ENCODE peak calls at places on chromosomes 12 and 14, in ten cellular contexts. One of them, this sample, is unnamed.

GRCh38 chr14:39396448-39396847 is 35.8 kb downstream of the FBXO33 start:
- DNase-seq in endodermal cell: no peak
- DNase-seq in heart right ventricle: no peak
- DNase-seq in omental fat pad: no peak
- DNase-seq in IMR-90: peak; percentile 54
- DNase-seq in RWPE1: no peak
- DNase-seq in choroid plexus epithelial cell: peak; percentile 42
- DNase-seq in A549: no peak
- DNase-seq in psoas muscle: no peak
- DNase-seq in H1: no peak
- DNase-seq in this sample: no peak

GRCh38 chr12:49198431-49199155 is 9.7 kb upstream of the TUBA1A start:
- DNase-seq in endodermal cell: peak; percentile 58
- DNase-seq in heart right ventricle: peak; percentile 73
- DNase-seq in omental fat pad: no peak
- DNase-seq in IMR-90: peak; percentile 94
- DNase-seq in RWPE1: peak; percentile 57
- DNase-seq in choroid plexus epithelial cell: peak; percentile 73
- DNase-seq in A549: no peak
- DNase-seq in psoas muscle: peak; percentile 28
- DNase-seq in H1: no peak
- DNase-seq in this sample: no peak

GRCh38 chr14:29352681-29353080 is 575.0 kb downstream of the PRKD1 start:
- DNase-seq in endodermal cell: no peak
- DNase-seq in heart right ventricle: no peak
- DNase-seq in omental fat pad: no peak
- DNase-seq in IMR-90: no peak
- DNase-seq in RWPE1: no peak
- DNase-seq in choroid plexus epithelial cell: peak; percentile 36
- DNase-seq in A549: no peak
- DNase-seq in psoas muscle: no peak
- DNase-seq in H1: no peak
- DNase-seq in this sample: no peak

GRCh38 chr14:99772371-99773283 is 20.6 kb upstream of the EML1 start:
- DNase-seq in endodermal cell: peak; percentile 41
- DNase-seq in heart right ventricle: no peak
- DNase-seq in omental fat pad: no peak
- DNase-seq in IMR-90: no peak
- DNase-seq in RWPE1: no peak
- DNase-seq in choroid plexus epithelial cell: no peak
- DNase-seq in A549: no peak
- DNase-seq in psoas muscle: no peak
- DNase-seq in H1: no peak
- DNase-seq in this sample: no peak

GRCh38 chr12:102080842-102081241 is 19.1 kb upstream of the WASHC3 start:
- DNase-seq in endodermal cell: no peak
- DNase-seq in heart right ventricle: no peak
- DNase-seq in omental fat pad: no peak
- DNase-seq in IMR-90: no peak
- DNase-seq in RWPE1: no peak
- DNase-seq in choroid plexus epithelial cell: no peak
- DNase-seq in A549: no peak
- DNase-seq in psoas muscle: no peak
- DNase-seq in H1: no peak
- DNase-seq in this sample: no peak

GRCh38 chr12:57771271-57771872 is 533 bp downstream of the METTL1 start:
- DNase-seq in endodermal cell: peak; percentile 98
- DNase-seq in heart right ventricle: peak; percentile 91
- DNase-seq in omental fat pad: peak; percentile 85
- DNase-seq in IMR-90: peak; percentile 90
- DNase-seq in RWPE1: peak; percentile 96
- DNase-seq in choroid plexus epithelial cell: peak; percentile 91
- DNase-seq in A549: peak; percentile 95
- DNase-seq in psoas muscle: peak; percentile 90
- DNase-seq in H1: peak; percentile 80
- DNase-seq in this sample: peak; percentile 90

GRCh38 chr14:59622641-59623040 is 46.0 kb upstream of the CCDC175 start:
- DNase-seq in endodermal cell: no peak
- DNase-seq in heart right ventricle: no peak
- DNase-seq in omental fat pad: no peak
- DNase-seq in IMR-90: no peak
- DNase-seq in RWPE1: no peak
- DNase-seq in choroid plexus epithelial cell: no peak
- DNase-seq in A549: no peak
- DNase-seq in psoas muscle: no peak
- DNase-seq in H1: no peak
- DNase-seq in this sample: no peak

GRCh38 chr14:63276016-63276415 is 42.7 kb downstream of the GPHB5 start:
- DNase-seq in endodermal cell: no peak
- DNase-seq in heart right ventricle: no peak
- DNase-seq in omental fat pad: no peak
- DNase-seq in IMR-90: no peak
- DNase-seq in RWPE1: no peak
- DNase-seq in choroid plexus epithelial cell: no peak
- DNase-seq in A549: no peak
- DNase-seq in psoas muscle: no peak
- DNase-seq in H1: no peak
- DNase-seq in this sample: no peak

GRCh38 chr14:102584871-102585869 is 7.3 kb upstream of the RCOR1 start:
- DNase-seq in endodermal cell: peak; percentile 92
- DNase-seq in heart right ventricle: no peak
- DNase-seq in omental fat pad: no peak
- DNase-seq in IMR-90: no peak
- DNase-seq in RWPE1: peak; percentile 76
- DNase-seq in choroid plexus epithelial cell: no peak
- DNase-seq in A549: no peak
- DNase-seq in psoas muscle: no peak
- DNase-seq in H1: no peak
- DNase-seq in this sample: no peak

GRCh38 chr14:72745546-72745945 is 148.4 kb downstream of the DPF3 start:
- DNase-seq in endodermal cell: no peak
- DNase-seq in heart right ventricle: no peak
- DNase-seq in omental fat pad: no peak
- DNase-seq in IMR-90: peak; percentile 89
- DNase-seq in RWPE1: peak; percentile 86
- DNase-seq in choroid plexus epithelial cell: peak; percentile 66
- DNase-seq in A549: peak; percentile 15
- DNase-seq in psoas muscle: no peak
- DNase-seq in H1: no peak
- DNase-seq in this sample: no peak

GRCh38 chr12:42421844-42422779 is 96.1 kb downstream of the PPHLN1 start:
- DNase-seq in endodermal cell: no peak
- DNase-seq in heart right ventricle: peak; percentile 16
- DNase-seq in omental fat pad: no peak
- DNase-seq in IMR-90: peak; percentile 90
- DNase-seq in RWPE1: no peak
- DNase-seq in choroid plexus epithelial cell: peak; percentile 89
- DNase-seq in A549: no peak
- DNase-seq in psoas muscle: no peak
- DNase-seq in H1: no peak
- DNase-seq in this sample: peak; percentile 49

GRCh38 chr12:25615119-25615518 is 62.0 kb upstream of the LMNTD1 start:
- DNase-seq in endodermal cell: no peak
- DNase-seq in heart right ventricle: no peak
- DNase-seq in omental fat pad: no peak
- DNase-seq in IMR-90: peak; percentile 97
- DNase-seq in RWPE1: peak; percentile 41
- DNase-seq in choroid plexus epithelial cell: peak; percentile 97
- DNase-seq in A549: no peak
- DNase-seq in psoas muscle: no peak
- DNase-seq in H1: no peak
- DNase-seq in this sample: no peak

GRCh38 chr14:100129161-100129589 is 30.3 kb downstream of the DEGS2 start:
- DNase-seq in endodermal cell: no peak
- DNase-seq in heart right ventricle: no peak
- DNase-seq in omental fat pad: no peak
- DNase-seq in IMR-90: peak; percentile 55
- DNase-seq in RWPE1: no peak
- DNase-seq in choroid plexus epithelial cell: peak; percentile 27
- DNase-seq in A549: no peak
- DNase-seq in psoas muscle: no peak
- DNase-seq in H1: no peak
- DNase-seq in this sample: no peak

DNA sequence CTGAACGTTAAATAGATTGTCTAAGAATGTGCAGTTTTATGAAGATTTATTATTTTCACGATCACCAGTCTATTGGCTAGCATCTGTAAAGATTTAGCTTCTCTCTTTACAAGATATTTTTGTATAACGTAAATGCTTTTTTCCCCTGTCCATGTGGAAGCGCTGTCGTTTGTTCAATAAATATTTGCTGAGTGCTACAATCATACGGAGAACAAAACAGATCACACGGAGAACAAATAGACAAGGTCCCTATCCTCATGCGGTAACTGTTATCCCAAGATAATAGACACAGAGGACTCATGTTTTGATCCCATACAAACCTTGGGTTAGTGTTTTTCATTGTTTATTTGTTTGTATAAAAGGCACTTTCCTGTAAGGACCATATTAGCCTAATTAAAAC is 397.5 kb downstream of the BCAT1 start:
- DNase-seq in endodermal cell: no peak
- DNase-seq in heart right ventricle: no peak
- DNase-seq in omental fat pad: no peak
- DNase-seq in IMR-90: no peak
- DNase-seq in RWPE1: no peak
- DNase-seq in choroid plexus epithelial cell: no peak
- DNase-seq in A549: no peak
- DNase-seq in psoas muscle: no peak
- DNase-seq in H1: no peak
- DNase-seq in this sample: no peak
- TF ChIP-seq CTCF in endodermal cell: no peak
- TF ChIP-seq CTCF in heart right ventricle: no peak
- TF ChIP-seq CTCF in omental fat pad: no peak
- TF ChIP-seq CTCF in IMR-90: no peak
- TF ChIP-seq CTCF in RWPE1: no peak
- TF ChIP-seq CTCF in choroid plexus epithelial cell: no peak
- TF ChIP-seq CTCF in A549: no peak
- TF ChIP-seq CTCF in psoas muscle: no peak
- TF ChIP-seq CTCF in H1: no peak
- TF ChIP-seq CTCF in this sample: no peak

GRCh38 chr12:78392918-78393317 is 471.7 kb upstream of the SYT1 start:
- DNase-seq in endodermal cell: no peak
- DNase-seq in heart right ventricle: no peak
- DNase-seq in omental fat pad: no peak
- DNase-seq in IMR-90: peak; percentile 30
- DNase-seq in RWPE1: no peak
- DNase-seq in choroid plexus epithelial cell: peak; percentile 73
- DNase-seq in A549: no peak
- DNase-seq in psoas muscle: no peak
- DNase-seq in H1: no peak
- DNase-seq in this sample: no peak
- TF ChIP-seq CTCF in endodermal cell: peak; percentile 42
- TF ChIP-seq CTCF in heart right ventricle: no peak
- TF ChIP-seq CTCF in omental fat pad: no peak
- TF ChIP-seq CTCF in IMR-90: peak; percentile 40
- TF ChIP-seq CTCF in RWPE1: no peak
- TF ChIP-seq CTCF in choroid plexus epithelial cell: peak; percentile 65
- TF ChIP-seq CTCF in A549: peak; percentile 57
- TF ChIP-seq CTCF in psoas muscle: no peak
- TF ChIP-seq CTCF in H1: peak; percentile 13
- TF ChIP-seq CTCF in this sample: no peak

GRCh38 chr14:68892961-68893360 is 86.1 kb downstream of the ACTN1 start:
- DNase-seq in endodermal cell: no peak
- DNase-seq in heart right ventricle: no peak
- DNase-seq in omental fat pad: no peak
- DNase-seq in IMR-90: no peak
- DNase-seq in RWPE1: no peak
- DNase-seq in choroid plexus epithelial cell: no peak
- DNase-seq in A549: no peak
- DNase-seq in psoas muscle: no peak
- DNase-seq in H1: no peak
- DNase-seq in this sample: no peak
- TF ChIP-seq CTCF in endodermal cell: no peak
- TF ChIP-seq CTCF in heart right ventricle: no peak
- TF ChIP-seq CTCF in omental fat pad: no peak
- TF ChIP-seq CTCF in IMR-90: no peak
- TF ChIP-seq CTCF in RWPE1: no peak
- TF ChIP-seq CTCF in choroid plexus epithelial cell: no peak
- TF ChIP-seq CTCF in A549: no peak
- TF ChIP-seq CTCF in psoas muscle: no peak
- TF ChIP-seq CTCF in H1: no peak
- TF ChIP-seq CTCF in this sample: no peak

GRCh38 chr14:79749051-79749450 is 462.3 kb downstream of the DIO2 start:
- DNase-seq in endodermal cell: no peak
- DNase-seq in heart right ventricle: no peak
- DNase-seq in omental fat pad: no peak
- DNase-seq in IMR-90: no peak
- DNase-seq in RWPE1: no peak
- DNase-seq in choroid plexus epithelial cell: no peak
- DNase-seq in A549: no peak
- DNase-seq in psoas muscle: no peak
- DNase-seq in H1: no peak
- DNase-seq in this sample: no peak
- TF ChIP-seq CTCF in endodermal cell: no peak
- TF ChIP-seq CTCF in heart right ventricle: no peak
- TF ChIP-seq CTCF in omental fat pad: no peak
- TF ChIP-seq CTCF in IMR-90: no peak
- TF ChIP-seq CTCF in RWPE1: no peak
- TF ChIP-seq CTCF in choroid plexus epithelial cell: no peak
- TF ChIP-seq CTCF in A549: no peak
- TF ChIP-seq CTCF in psoas muscle: no peak
- TF ChIP-seq CTCF in H1: no peak
- TF ChIP-seq CTCF in this sample: no peak

GRCh38 chr14:89936654-89937185 is 17.8 kb downstream of the EFCAB11 start:
- DNase-seq in endodermal cell: no peak
- DNase-seq in heart right ventricle: no peak
- DNase-seq in omental fat pad: no peak
- DNase-seq in IMR-90: no peak
- DNase-seq in RWPE1: no peak
- DNase-seq in choroid plexus epithelial cell: peak; percentile 43
- DNase-seq in A549: no peak
- DNase-seq in psoas muscle: no peak
- DNase-seq in H1: no peak
- DNase-seq in this sample: no peak
- TF ChIP-seq CTCF in endodermal cell: peak; percentile 27
- TF ChIP-seq CTCF in heart right ventricle: no peak
- TF ChIP-seq CTCF in omental fat pad: no peak
- TF ChIP-seq CTCF in IMR-90: peak; percentile 35
- TF ChIP-seq CTCF in RWPE1: no peak
- TF ChIP-seq CTCF in choroid plexus epithelial cell: peak; percentile 35
- TF ChIP-seq CTCF in A549: peak; percentile 10
- TF ChIP-seq CTCF in psoas muscle: no peak
- TF ChIP-seq CTCF in H1: no peak
- TF ChIP-seq CTCF in this sample: no peak